ENCODE peak calls at places on chromosomes 2 and 18, in five cellular contexts. I, L, M, K and E are unnamed samples.

GRCh38 chr2:75243219-75243618 is 43.9 kb upstream of the TACR1 start:
- DNase-seq in I (no peak), L (no peak), M (no peak), K (no peak), E (no peak)

GRCh38 chr2:218216336-218216673 is 684 bp upstream of the ARPC2 start:
- DNase-seq in I (no peak), L (no peak), M (no peak), K (no peak), E (no peak)

GRCh38 chr18:77054606-77055428 is 77.8 kb downstream of the MBP start:
- DNase-seq in I (no peak), L (peak), M (peak), K (peak), E (peak)

GRCh38 chr2:26035110-26035728 is 1.3 kb downstream of the RAB10 start:
- DNase-seq in I (no peak), L (peak), M (no peak), K (no peak), E (no peak)

GRCh38 chr2:237653791-237654558 is 26.6 kb downstream of the LRRFIP1 start:
- DNase-seq in I (no peak), L (no peak), M (no peak), K (no peak), E (no peak)

GRCh38 chr2:182280128-182280527 is 146.7 kb downstream of the PDE1A start:
- DNase-seq in I (no peak), L (no peak), M (no peak), K (no peak), E (no peak)

GRCh38 chr2:196230051-196230450 is 58.7 kb upstream of the STK17B start:
- DNase-seq in I (no peak), L (peak), M (peak), K (no peak), E (no peak)

GRCh38 chr2:132621131-132621875 is 48.7 kb downstream of the LYPD1 start:
- DNase-seq in I (no peak), L (no peak), M (no peak), K (no peak), E (no peak)

GRCh38 chr2:22281033-22281432 is 1103.9 kb upstream of the KLHL29 start:
- DNase-seq in I (no peak), L (no peak), M (no peak), K (no peak), E (no peak)

GRCh38 chr2:185787530-185788145 is 49.0 kb downstream of the FSIP2 start:
- DNase-seq in I (no peak), L (no peak), M (no peak), K (no peak), E (no peak)

GRCh38 chr2:226490172-226490571 is 309.4 kb downstream of the IRS1 start:
- DNase-seq in I (no peak), L (no peak), M (no peak), K (no peak), E (no peak)

GRCh38 chr2:100731535-100731981 is 88.4 kb upstream of the NPAS2 start:
- DNase-seq in I (no peak), L (no peak), M (no peak), K (no peak), E (no peak)

GRCh38 chr2:127092951-127093516 is 13.9 kb downstream of the BIN1 start:
- DNase-seq in I (no peak), L (no peak), M (no peak), K (no peak), E (no peak)

GRCh38 chr2:137910641-137911040 is 53.6 kb upstream of the HNMT start:
- DNase-seq in I (no peak), L (no peak), M (no peak), K (no peak), E (no peak)

GRCh38 chr2:227503433-227504406 is 31.8 kb downstream of the AGFG1 start:
- DNase-seq in I (no peak), L (no peak), M (no peak), K (no peak), E (no peak)

GRCh38 chr18:23812566-23813440 is 123.5 kb downstream of the LAMA3 start:
- DNase-seq in I (peak), L (no peak), M (no peak), K (no peak), E (no peak)

GRCh38 chr2:74498500-74499268 is 719 bp downstream of the LBX2 start:
- DNase-seq in I (no peak), L (no peak), M (no peak), K (no peak), E (no peak)

GRCh38 chr18:63974991-63975390 is 5.1 kb downstream of the SERPINB8 start:
- DNase-seq in I (no peak), L (no peak), M (no peak), K (no peak), E (no peak)

GRCh38 chr18:40855661-40856060 is 1099.4 kb upstream of the PIK3C3 start:
- DNase-seq in I (no peak), L (no peak), M (no peak), K (no peak), E (no peak)

GRCh38 chr2:27024812-27025211 is 8.0 kb upstream of the TMEM214 start:
- DNase-seq in I (no peak), L (no peak), M (no peak), K (no peak), E (no peak)

GRCh38 chr2:207311316-207312005 is 145.7 kb upstream of the KLF7 start:
- DNase-seq in I (no peak), L (peak), M (no peak), K (no peak), E (peak)

GRCh38 chr2:86150502-86150901 is 44.5 kb downstream of the PTCD3 start:
- DNase-seq in I (no peak), L (no peak), M (no peak), K (no peak), E (no peak)

GRCh38 chr18:54675076-54675475 is 84.0 kb downstream of the DYNAP start:
- DNase-seq in I (no peak), L (no peak), M (no peak), K (no peak), E (no peak)

GRCh38 chr2:239873656-239874635 is 151.2 kb downstream of the NDUFA10 start:
- DNase-seq in I (no peak), L (peak), M (no peak), K (no peak), E (no peak)

GRCh38 chr2:212709287-212709686 is 170.7 kb upstream of the ERBB4 start:
- DNase-seq in I (no peak), L (no peak), M (no peak), K (no peak), E (no peak)

GRCh38 chr2:105802587-105802986 is 57.9 kb downstream of the NCK2 start:
- DNase-seq in I (no peak), L (no peak), M (peak), K (no peak), E (no peak)

GRCh38 chr2:44934962-44935853 is 6.3 kb upstream of the SIX3 start:
- DNase-seq in I (no peak), L (peak), M (no peak), K (no peak), E (no peak)

GRCh38 chr18:69770206-69770605 is 177.5 kb downstream of the CD226 start:
- DNase-seq in I (no peak), L (no peak), M (no peak), K (no peak), E (no peak)

GRCh38 chr2:83081835-83082522 is 1377.1 kb downstream of the SUCLG1 start:
- DNase-seq in I (peak), L (no peak), M (no peak), K (no peak), E (no peak)

GRCh38 chr2:13681936-13682335 is 950.6 kb upstream of the LRATD1 start:
- DNase-seq in I (no peak), L (no peak), M (no peak), K (no peak), E (no peak)